ENCODE peak calls at places on chromosomes 16 and 17, in six cellular contexts. One of them, this sample, is unnamed.

GRCh38 chr17:68491864-68492263 is 20.4 kb upstream of the PRKAR1A start:
- DNase-seq in effector CD4-positive, alpha-beta T cell: no peak
- DNase-seq in ovary: no peak
- DNase-seq in PC-9: no peak
- DNase-seq in neural progenitor cell: no peak
- DNase-seq in stimulated activated CD4-positive, alpha-beta T cell treated with anti-CD3 and anti-CD28 coated beads, TNF-alpha, amount 100 ng/mL, for 24 hours: no peak
- DNase-seq in this sample: peak

GRCh38 chr16:4032768-4033167 is 83.5 kb downstream of the ADCY9 start:
- DNase-seq in effector CD4-positive, alpha-beta T cell: no peak
- DNase-seq in ovary: no peak
- DNase-seq in PC-9: no peak
- DNase-seq in neural progenitor cell: no peak
- DNase-seq in stimulated activated CD4-positive, alpha-beta T cell treated with anti-CD3 and anti-CD28 coated beads, TNF-alpha, amount 100 ng/mL, for 24 hours: no peak
- DNase-seq in this sample: no peak

GRCh38 chr16:80580109-80580832 is 39.5 kb downstream of the DYNLRB2 start:
- DNase-seq in effector CD4-positive, alpha-beta T cell: peak
- DNase-seq in ovary: no peak
- DNase-seq in PC-9: no peak
- DNase-seq in neural progenitor cell: no peak
- DNase-seq in stimulated activated CD4-positive, alpha-beta T cell treated with anti-CD3 and anti-CD28 coated beads, TNF-alpha, amount 100 ng/mL, for 24 hours: peak
- DNase-seq in this sample: no peak

GRCh38 chr17:78257810-78258322 is 26.4 kb downstream of the TMEM235 start:
- DNase-seq in effector CD4-positive, alpha-beta T cell: no peak
- DNase-seq in ovary: peak
- DNase-seq in PC-9: no peak
- DNase-seq in neural progenitor cell: no peak
- DNase-seq in stimulated activated CD4-positive, alpha-beta T cell treated with anti-CD3 and anti-CD28 coated beads, TNF-alpha, amount 100 ng/mL, for 24 hours: no peak
- DNase-seq in this sample: no peak

GRCh38 chr16:2152695-2153506 is 2.7 kb upstream of the TRAF7 start:
- DNase-seq in effector CD4-positive, alpha-beta T cell: no peak
- DNase-seq in ovary: peak
- DNase-seq in PC-9: no peak
- DNase-seq in neural progenitor cell: peak
- DNase-seq in stimulated activated CD4-positive, alpha-beta T cell treated with anti-CD3 and anti-CD28 coated beads, TNF-alpha, amount 100 ng/mL, for 24 hours: no peak
- DNase-seq in this sample: no peak

GRCh38 chr17:30323895-30324319 is 9.9 kb downstream of the TMIGD1 start:
- DNase-seq in effector CD4-positive, alpha-beta T cell: peak
- DNase-seq in ovary: no peak
- DNase-seq in PC-9: peak
- DNase-seq in neural progenitor cell: no peak
- DNase-seq in stimulated activated CD4-positive, alpha-beta T cell treated with anti-CD3 and anti-CD28 coated beads, TNF-alpha, amount 100 ng/mL, for 24 hours: no peak
- DNase-seq in this sample: peak

GRCh38 chr17:7435676-7436555 is 681 bp downstream of the TMEM102 start:
- DNase-seq in effector CD4-positive, alpha-beta T cell: peak
- DNase-seq in ovary: no peak
- DNase-seq in PC-9: peak
- DNase-seq in neural progenitor cell: peak
- DNase-seq in stimulated activated CD4-positive, alpha-beta T cell treated with anti-CD3 and anti-CD28 coated beads, TNF-alpha, amount 100 ng/mL, for 24 hours: no peak
- DNase-seq in this sample: no peak

GRCh38 chr16:2686912-2687507 is 4.7 kb downstream of the KCTD5 start:
- DNase-seq in effector CD4-positive, alpha-beta T cell: no peak
- DNase-seq in ovary: no peak
- DNase-seq in PC-9: no peak
- DNase-seq in neural progenitor cell: no peak
- DNase-seq in stimulated activated CD4-positive, alpha-beta T cell treated with anti-CD3 and anti-CD28 coated beads, TNF-alpha, amount 100 ng/mL, for 24 hours: no peak
- DNase-seq in this sample: no peak

GRCh38 chr16:5516115-5516514 is 418.5 kb upstream of the EEF2KMT start:
- DNase-seq in effector CD4-positive, alpha-beta T cell: no peak
- DNase-seq in ovary: no peak
- DNase-seq in PC-9: no peak
- DNase-seq in neural progenitor cell: no peak
- DNase-seq in stimulated activated CD4-positive, alpha-beta T cell treated with anti-CD3 and anti-CD28 coated beads, TNF-alpha, amount 100 ng/mL, for 24 hours: no peak
- DNase-seq in this sample: no peak